ENCODE peak calls at places on chromosomes 13 and 19, in eight cellular contexts. One of them, this sample, is unnamed. For H3K4me1, the result is how much of the 10 kb centered on the place peaks cover.

GRCh38 chr13:30504081-30504480 is 38.3 kb upstream of the HMGB1 start:
- DNase-seq in A549: no peak
- DNase-seq in fibroblast of lung: peak
- DNase-seq in thyroid gland: no peak
- DNase-seq in neural progenitor cell: no peak
- DNase-seq in stomach: no peak
- DNase-seq in pancreas: no peak
- DNase-seq in endodermal cell: no peak
- DNase-seq in this sample: no peak

GRCh38 chr19:3154957-3155736 is 19.3 kb downstream of the GNA15 start:
- DNase-seq in stomach: peak
- DNase-seq in thyroid gland: peak
- DNase-seq in fibroblast of lung: peak
- DNase-seq in neural progenitor cell: no peak
- DNase-seq in pancreas: peak
- DNase-seq in A549: peak
- DNase-seq in endodermal cell: no peak
- DNase-seq in this sample: peak

GRCh38 chr13:93183302-93183701 is 43.3 kb upstream of the GPC6 start:
- DNase-seq in pancreas: no peak
- DNase-seq in endodermal cell: peak
- DNase-seq in thyroid gland: no peak
- DNase-seq in stomach: no peak
- DNase-seq in fibroblast of lung: no peak
- DNase-seq in neural progenitor cell: no peak
- DNase-seq in A549: no peak
- DNase-seq in this sample: no peak

GRCh38 chr13:49421391-49421790 is 22.5 kb downstream of the CAB39L start:
- DNase-seq in stomach: no peak
- DNase-seq in thyroid gland: peak
- DNase-seq in neural progenitor cell: peak
- DNase-seq in A549: peak
- DNase-seq in pancreas: no peak
- DNase-seq in fibroblast of lung: no peak
- DNase-seq in endodermal cell: peak
- DNase-seq in this sample: no peak

GRCh38 chr13:107138987-107139386 is 571.0 kb upstream of the ARGLU1 start:
- DNase-seq in thyroid gland: no peak
- DNase-seq in fibroblast of lung: no peak
- DNase-seq in stomach: no peak
- DNase-seq in neural progenitor cell: no peak
- DNase-seq in endodermal cell: no peak
- DNase-seq in A549: no peak
- DNase-seq in pancreas: no peak
- DNase-seq in this sample: no peak

GRCh38 chr13:37884674-37885073 is 15.1 kb upstream of the TRPC4 start:
- DNase-seq in A549: no peak
- DNase-seq in neural progenitor cell: no peak
- DNase-seq in endodermal cell: no peak
- DNase-seq in thyroid gland: no peak
- DNase-seq in stomach: no peak
- DNase-seq in fibroblast of lung: no peak
- DNase-seq in pancreas: no peak
- DNase-seq in this sample: no peak

GRCh38 chr13:21549633-21550032 is 54.3 kb downstream of the MICU2 start:
- DNase-seq in A549: no peak
- DNase-seq in pancreas: no peak
- DNase-seq in stomach: no peak
- DNase-seq in neural progenitor cell: no peak
- DNase-seq in fibroblast of lung: no peak
- DNase-seq in thyroid gland: no peak
- DNase-seq in endodermal cell: no peak
- DNase-seq in this sample: no peak

GRCh38 chr13:69389899-69390298 is 717.7 kb upstream of the ATXN8OS start:
- DNase-seq in stomach: no peak
- DNase-seq in fibroblast of lung: peak
- DNase-seq in thyroid gland: no peak
- DNase-seq in pancreas: no peak
- DNase-seq in A549: no peak
- DNase-seq in neural progenitor cell: no peak
- DNase-seq in endodermal cell: no peak
- DNase-seq in this sample: no peak

GRCh38 chr13:75633285-75633684 is 2.8 kb upstream of the LMO7 start:
- DNase-seq in neural progenitor cell: no peak
- DNase-seq in endodermal cell: no peak
- DNase-seq in stomach: no peak
- DNase-seq in fibroblast of lung: peak
- DNase-seq in pancreas: no peak
- DNase-seq in A549: no peak
- DNase-seq in thyroid gland: no peak
- DNase-seq in this sample: no peak

GRCh38 chr19:47280183-47280797 is 5.6 kb downstream of the INAFM1 start:
- DNase-seq in thyroid gland: peak
- DNase-seq in stomach: peak
- DNase-seq in A549: peak
- DNase-seq in pancreas: no peak
- DNase-seq in neural progenitor cell: peak
- DNase-seq in fibroblast of lung: no peak
- DNase-seq in endodermal cell: peak
- DNase-seq in this sample: no peak

GRCh38 chr19:44005968-44006367 is 3.2 kb downstream of the ZNF230 start:
- DNase-seq in fibroblast of lung: peak
- DNase-seq in pancreas: no peak
- DNase-seq in A549: no peak
- DNase-seq in thyroid gland: no peak
- DNase-seq in stomach: no peak
- DNase-seq in endodermal cell: no peak
- DNase-seq in neural progenitor cell: no peak
- DNase-seq in this sample: no peak

GRCh38 chr13:27406178-27406939 is 18.1 kb upstream of the GTF3A start:
- DNase-seq in fibroblast of lung: peak
- DNase-seq in neural progenitor cell: peak
- DNase-seq in endodermal cell: no peak
- DNase-seq in A549: peak
- DNase-seq in pancreas: no peak
- DNase-seq in stomach: no peak
- DNase-seq in thyroid gland: peak
- DNase-seq in this sample: no peak

GRCh38 chr19:54164369-54165068 is 5.0 kb upstream of the LENG1 start:
- DNase-seq in endodermal cell: peak
- DNase-seq in A549: peak
- DNase-seq in stomach: peak
- DNase-seq in fibroblast of lung: peak
- DNase-seq in neural progenitor cell: peak
- DNase-seq in thyroid gland: peak
- DNase-seq in pancreas: peak
- DNase-seq in this sample: no peak

GRCh38 chr19:30340724-30341595 is 31.2 kb upstream of the ZNF536 start:
- DNase-seq in pancreas: no peak
- DNase-seq in neural progenitor cell: no peak
- DNase-seq in stomach: peak
- DNase-seq in fibroblast of lung: peak
- DNase-seq in A549: no peak
- DNase-seq in thyroid gland: no peak
- DNase-seq in endodermal cell: peak
- DNase-seq in this sample: no peak

GRCh38 chr19:41399525-41399924 is 1.9 kb downstream of the BCKDHA start:
- DNase-seq in thyroid gland: no peak
- DNase-seq in endodermal cell: no peak
- DNase-seq in neural progenitor cell: no peak
- DNase-seq in A549: no peak
- DNase-seq in stomach: no peak
- DNase-seq in fibroblast of lung: no peak
- DNase-seq in pancreas: no peak
- DNase-seq in this sample: no peak

GRCh38 chr19:41398042-41398403 is 405 bp downstream of the BCKDHA start:
- DNase-seq in stomach: no peak
- DNase-seq in pancreas: no peak
- DNase-seq in fibroblast of lung: no peak
- DNase-seq in neural progenitor cell: peak
- DNase-seq in thyroid gland: no peak
- DNase-seq in endodermal cell: no peak
- DNase-seq in A549: no peak
- DNase-seq in this sample: no peak

GRCh38 chr19:41398603-41399002 is 985 bp downstream of the BCKDHA start:
- DNase-seq in thyroid gland: no peak
- DNase-seq in fibroblast of lung: no peak
- DNase-seq in endodermal cell: no peak
- DNase-seq in pancreas: no peak
- DNase-seq in stomach: no peak
- DNase-seq in A549: no peak
- DNase-seq in neural progenitor cell: no peak
- DNase-seq in this sample: no peak

GRCh38 chr19:41397086-41398041 is at the start of the genes BCKDHA and EXOSC5:
- DNase-seq in endodermal cell: peak
- DNase-seq in pancreas: peak
- DNase-seq in fibroblast of lung: peak
- DNase-seq in thyroid gland: peak
- DNase-seq in stomach: peak
- DNase-seq in neural progenitor cell: peak
- DNase-seq in A549: peak
- DNase-seq in this sample: peak

DNA sequence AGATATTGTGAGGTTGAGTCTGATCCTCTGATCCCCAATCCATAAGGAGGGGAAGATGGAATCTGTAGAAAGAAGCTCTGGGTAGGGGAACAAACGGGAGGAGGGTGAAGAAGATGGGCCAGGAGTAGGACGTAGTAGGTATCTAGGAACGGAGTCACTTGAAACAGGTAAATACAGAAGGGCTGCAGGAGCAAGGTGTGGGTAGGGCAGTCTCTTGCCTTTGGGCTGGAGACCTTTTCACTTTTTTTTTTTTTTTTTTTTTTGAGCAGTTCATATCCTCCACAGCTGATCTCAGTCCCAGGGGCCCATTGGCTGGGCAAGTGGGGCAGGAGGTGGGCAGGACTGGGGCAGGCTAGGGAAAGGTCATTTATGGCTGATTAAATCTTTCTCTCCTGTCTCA is 1.5 kb downstream of the BCKDHA start:
- DNase-seq in thyroid gland: no peak
- DNase-seq in endodermal cell: no peak
- DNase-seq in neural progenitor cell: no peak
- DNase-seq in pancreas: no peak
- DNase-seq in stomach: no peak
- DNase-seq in A549: no peak
- DNase-seq in fibroblast of lung: no peak
- DNase-seq in this sample: no peak
- H3K4me1 ChIP-seq in thyroid gland: under half
- H3K4me1 ChIP-seq in endodermal cell: under half
- H3K4me1 ChIP-seq in neural progenitor cell: under half
- H3K4me1 ChIP-seq in pancreas: under half
- H3K4me1 ChIP-seq in stomach: half or more
- H3K4me1 ChIP-seq in A549: under half
- H3K4me1 ChIP-seq in fibroblast of lung: under half
- H3K4me1 ChIP-seq in this sample: under half

GRCh38 chr19:8395621-8396082 is 5.5 kb downstream of the RAB11B start:
- DNase-seq in endodermal cell: no peak
- DNase-seq in neural progenitor cell: no peak
- DNase-seq in fibroblast of lung: no peak
- DNase-seq in A549: no peak
- DNase-seq in pancreas: no peak
- DNase-seq in stomach: no peak
- DNase-seq in thyroid gland: no peak
- DNase-seq in this sample: no peak

GRCh38 chr19:8393192-8393870 is 3.2 kb downstream of the RAB11B start:
- DNase-seq in thyroid gland: no peak
- DNase-seq in pancreas: no peak
- DNase-seq in endodermal cell: no peak
- DNase-seq in neural progenitor cell: no peak
- DNase-seq in A549: no peak
- DNase-seq in fibroblast of lung: no peak
- DNase-seq in stomach: no peak
- DNase-seq in this sample: no peak

GRCh38 chr19:8396185-8396562 is 6.0 kb downstream of the RAB11B start:
- DNase-seq in neural progenitor cell: no peak
- DNase-seq in fibroblast of lung: no peak
- DNase-seq in A549: no peak
- DNase-seq in stomach: no peak
- DNase-seq in endodermal cell: no peak
- DNase-seq in thyroid gland: no peak
- DNase-seq in pancreas: no peak
- DNase-seq in this sample: no peak

GRCh38 chr19:8392017-8392591 is 1.9 kb downstream of the RAB11B start:
- DNase-seq in fibroblast of lung: peak
- DNase-seq in stomach: peak
- DNase-seq in pancreas: no peak
- DNase-seq in neural progenitor cell: no peak
- DNase-seq in endodermal cell: no peak
- DNase-seq in thyroid gland: peak
- DNase-seq in A549: no peak
- DNase-seq in this sample: no peak

DNA sequence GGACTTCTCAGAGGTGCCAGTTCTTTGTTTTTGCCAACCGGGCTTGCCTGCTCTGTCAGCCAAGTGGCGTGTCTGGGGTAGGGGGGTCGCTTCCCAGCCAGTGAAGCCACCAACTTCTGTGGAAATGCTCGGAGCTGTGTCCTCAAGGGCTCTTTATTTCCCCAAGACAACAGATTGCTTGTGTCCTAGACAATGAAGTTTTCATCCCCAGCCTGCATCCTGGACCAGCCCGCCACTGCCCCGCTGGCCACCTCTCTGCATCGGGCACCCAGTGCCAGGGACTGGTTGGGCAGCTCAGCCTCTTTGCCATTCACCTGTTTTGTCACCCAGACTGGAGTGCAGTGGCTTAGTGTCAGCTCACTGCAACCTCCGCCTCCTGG is 3.7 kb downstream of the RAB11B start:
- DNase-seq in fibroblast of lung: no peak
- DNase-seq in neural progenitor cell: no peak
- DNase-seq in A549: no peak
- DNase-seq in stomach: no peak
- DNase-seq in endodermal cell: no peak
- DNase-seq in thyroid gland: peak
- DNase-seq in pancreas: no peak
- DNase-seq in this sample: no peak
- H3K27ac ChIP-seq in fibroblast of lung: no peak
- H3K27ac ChIP-seq in neural progenitor cell: no peak
- H3K27ac ChIP-seq in A549: peak
- H3K27ac ChIP-seq in stomach: peak
- H3K27ac ChIP-seq in endodermal cell: no peak
- H3K27ac ChIP-seq in thyroid gland: peak
- H3K27ac ChIP-seq in pancreas: peak
- H3K27ac ChIP-seq in this sample: peak

GRCh38 chr13:25109341-25109740 is 13.4 kb downstream of the PABPC3 start:
- DNase-seq in stomach: no peak
- DNase-seq in thyroid gland: no peak
- DNase-seq in fibroblast of lung: no peak
- DNase-seq in endodermal cell: no peak
- DNase-seq in neural progenitor cell: no peak
- DNase-seq in A549: no peak
- DNase-seq in pancreas: no peak
- DNase-seq in this sample: no peak

GRCh38 chr13:25103711-25104110 is 7.8 kb downstream of the PABPC3 start:
- DNase-seq in fibroblast of lung: no peak
- DNase-seq in endodermal cell: no peak
- DNase-seq in stomach: no peak
- DNase-seq in thyroid gland: no peak
- DNase-seq in neural progenitor cell: no peak
- DNase-seq in pancreas: no peak
- DNase-seq in A549: no peak
- DNase-seq in this sample: no peak
- H3K4me3 ChIP-seq in fibroblast of lung: no peak
- H3K4me3 ChIP-seq in endodermal cell: no peak
- H3K4me3 ChIP-seq in stomach: no peak
- H3K4me3 ChIP-seq in thyroid gland: no peak
- H3K4me3 ChIP-seq in neural progenitor cell: no peak
- H3K4me3 ChIP-seq in pancreas: no peak
- H3K4me3 ChIP-seq in A549: no peak
- H3K4me3 ChIP-seq in this sample: no peak

GRCh38 chr13:71115301-71115700 is 751.7 kb downstream of the DACH1 start:
- DNase-seq in stomach: no peak
- DNase-seq in endodermal cell: no peak
- DNase-seq in neural progenitor cell: peak
- DNase-seq in thyroid gland: no peak
- DNase-seq in pancreas: no peak
- DNase-seq in A549: no peak
- DNase-seq in fibroblast of lung: no peak
- DNase-seq in this sample: no peak
- H3K4me1 ChIP-seq in stomach: under half
- H3K4me1 ChIP-seq in endodermal cell: under half
- H3K4me1 ChIP-seq in neural progenitor cell: under half
- H3K4me1 ChIP-seq in thyroid gland: under half
- H3K4me1 ChIP-seq in pancreas: under half
- H3K4me1 ChIP-seq in A549: under half
- H3K4me1 ChIP-seq in fibroblast of lung: under half
- H3K4me1 ChIP-seq in this sample: under half

This sample was measured in tibial artery.